ENCODE peak calls at places on chromosome 13, in nine cellular contexts. I is H1, B is cardiac muscle cell, U is neural progenitor cell, Q is body of pancreas, S is heart right ventricle, V is esophagus squamous epithelium, A is aorta, H is uterus. Y is an unnamed sample.

GRCh38 chr13:100154835-100155463 is 66.1 kb downstream of the PCCA start:
- DNase-seq in I (no peak), B (no peak), U (peak; percentile 22), Q (no peak), S (no peak), V (no peak), A (no peak), H (no peak), Y (no peak)

GRCh38 chr13:107284168-107284567 is 716.2 kb upstream of the ARGLU1 start:
- DNase-seq in I (no peak), B (no peak), U (no peak), Q (no peak), S (no peak), V (no peak), A (no peak), H (no peak), Y (no peak)

GRCh38 chr13:96925869-96926628 is 68.2 kb downstream of the OXGR1 start:
- DNase-seq in I (no peak), B (no peak), U (no peak), Q (peak; percentile 38), S (no peak), V (no peak), A (no peak), H (no peak), Y (no peak)

GRCh38 chr13:31859546-31859945 is 120.2 kb downstream of the RXFP2 start:
- DNase-seq in I (no peak), B (no peak), U (no peak), Q (peak; percentile 3), S (no peak), V (no peak), A (no peak), H (no peak), Y (no peak)

GRCh38 chr13:77397636-77398035 is 70.7 kb upstream of the MYCBP2 start:
- DNase-seq in I (no peak), B (no peak), U (no peak), Q (no peak), S (no peak), V (no peak), A (no peak), H (no peak), Y (no peak)

GRCh38 chr13:101139076-101139475 is 277.2 kb downstream of the NALCN start:
- DNase-seq in I (no peak), B (no peak), U (no peak), Q (no peak), S (no peak), V (no peak), A (no peak), H (no peak), Y (no peak)

GRCh38 chr13:98480915-98481510 is 95.9 kb downstream of the STK24 start:
- DNase-seq in I (no peak), B (peak; percentile 15), U (no peak), Q (peak; percentile 42), S (no peak), V (no peak), A (no peak), H (no peak), Y (no peak)

GRCh38 chr13:43838909-43839308 is 40.6 kb downstream of the CCDC122 start:
- DNase-seq in I (no peak), B (no peak), U (no peak), Q (no peak), S (no peak), V (no peak), A (no peak), H (no peak), Y (no peak)

GRCh38 chr13:50403311-50403710 is 388.1 kb downstream of the KCNRG start:
- DNase-seq in I (no peak), B (no peak), U (no peak), Q (peak; percentile 52), S (no peak), V (no peak), A (no peak), H (no peak), Y (no peak)

GRCh38 chr13:102724923-102725322 is 30.1 kb upstream of the METTL21C start:
- DNase-seq in I (no peak), B (peak; percentile 3), U (no peak), Q (peak; percentile 5), S (no peak), V (no peak), A (no peak), H (no peak), Y (no peak)

GRCh38 chr13:26112843-26113242 is 61.0 kb upstream of the SHISA2 start:
- DNase-seq in I (no peak), B (no peak), U (peak; percentile 18), Q (no peak), S (no peak), V (no peak), A (no peak), H (no peak), Y (no peak)

GRCh38 chr13:51370116-51370515 is 30.6 kb downstream of the SERPINE3 start:
- DNase-seq in I (no peak), B (no peak), U (no peak), Q (no peak), S (no peak), V (no peak), A (no peak), H (no peak), Y (no peak)

GRCh38 chr13:82438320-82438719 is 1444.0 kb downstream of the SLITRK1 start:
- DNase-seq in I (no peak), B (no peak), U (no peak), Q (no peak), S (no peak), V (no peak), A (no peak), H (no peak), Y (no peak)

GRCh38 chr13:112901951-112902651 is 66.9 kb upstream of the MCF2L start:
- DNase-seq in I (no peak), B (no peak), U (no peak), Q (peak; percentile 80), S (no peak), V (no peak), A (no peak), H (no peak), Y (no peak)

DNA sequence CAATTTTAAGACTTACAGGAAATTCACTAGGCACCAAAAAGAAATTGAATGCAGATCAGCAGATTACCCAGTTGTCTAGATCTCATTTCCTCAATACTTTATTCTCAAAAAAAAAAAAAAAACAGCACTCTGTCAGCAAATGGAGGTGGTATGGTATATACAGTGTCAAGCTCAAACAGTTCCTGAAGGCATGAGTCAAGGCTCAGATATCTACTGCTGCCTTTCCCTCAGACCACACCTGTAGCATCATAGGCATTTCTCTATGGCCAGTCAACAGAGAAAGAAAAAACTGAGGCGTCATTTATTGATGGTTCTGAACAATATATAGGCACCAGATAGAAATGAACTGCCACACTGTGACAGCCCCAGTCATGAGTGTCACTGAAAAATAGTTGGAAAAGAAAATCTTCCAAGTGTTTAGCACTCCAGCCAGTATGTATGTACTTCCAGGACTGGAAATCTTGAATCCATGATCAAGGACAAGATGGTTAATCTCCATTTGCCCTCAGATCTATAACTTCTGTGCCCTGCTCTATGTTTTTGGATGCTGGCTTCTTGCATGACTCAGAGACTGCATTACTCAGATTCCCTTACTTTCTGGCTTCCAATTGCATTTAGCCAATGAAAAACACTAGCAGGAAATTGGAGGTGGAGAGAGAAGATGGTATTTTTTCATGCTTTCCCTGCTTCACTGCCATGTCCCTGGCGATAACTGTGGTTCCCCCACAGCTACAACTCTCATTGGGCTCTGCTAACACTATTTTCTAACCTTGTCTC is 8.4 kb upstream of the COG3 start:
- DNase-seq in I (no peak), B (no peak), U (no peak), Q (no peak), S (no peak), V (no peak), A (no peak), H (no peak), Y (no peak)
- H3K4me1 ChIP-seq in I (no peaks in the 10 kb centered on the region), B (no peaks in the 10 kb centered on the region), U (no peaks in the 10 kb centered on the region), Q (no peaks in the 10 kb centered on the region), S (no peaks in the 10 kb centered on the region), V (no peaks in the 10 kb centered on the region), A (no peaks in the 10 kb centered on the region), H (no peaks in the 10 kb centered on the region), Y (no peaks in the 10 kb centered on the region)

GRCh38 chr13:40963927-40964326 is 55.2 kb downstream of the ELF1 start:
- DNase-seq in I (no peak), B (no peak), U (no peak), Q (no peak), S (no peak), V (no peak), A (no peak), H (no peak), Y (no peak)
- H3K4me1 ChIP-seq in I (no peaks in the 10 kb centered on the region), B (no peaks in the 10 kb centered on the region), U (no peaks in the 10 kb centered on the region), Q (peaks cover 57% of the 10 kb centered on the region), S (peaks cover 13% of the 10 kb centered on the region), V (peaks cover 46% of the 10 kb centered on the region), A (peaks cover 2% of the 10 kb centered on the region), H (no peaks in the 10 kb centered on the region), Y (peaks cover 74% of the 10 kb centered on the region)

GRCh38 chr13:29587645-29588044 is 7.8 kb downstream of the SLC7A1 start:
- DNase-seq in I (no peak), B (no peak), U (no peak), Q (no peak), S (no peak), V (no peak), A (no peak), H (peak; percentile 36), Y (no peak)
- H3K4me1 ChIP-seq in I (peaks cover 13% of the 10 kb centered on the region), B (no peaks in the 10 kb centered on the region), U (peaks cover 10% of the 10 kb centered on the region), Q (peaks cover 42% of the 10 kb centered on the region), S (no peaks in the 10 kb centered on the region), V (peaks cover 34% of the 10 kb centered on the region), A (no peaks in the 10 kb centered on the region), H (no peaks in the 10 kb centered on the region), Y (peaks cover 22% of the 10 kb centered on the region)

GRCh38 chr13:40580566-40581276 is 85.7 kb downstream of the FOXO1 start:
- DNase-seq in I (no peak), B (no peak), U (no peak), Q (peak; percentile 41), S (no peak), V (no peak), A (no peak), H (no peak), Y (no peak)

GRCh38 chr13:40581277-40581579 is 85.2 kb downstream of the FOXO1 start:
- DNase-seq in I (no peak), B (no peak), U (no peak), Q (no peak), S (no peak), V (no peak), A (no peak), H (no peak), Y (no peak)

GRCh38 chr13:40579535-40579934 is 86.9 kb downstream of the FOXO1 start:
- DNase-seq in I (no peak), B (no peak), U (no peak), Q (no peak), S (no peak), V (no peak), A (no peak), H (no peak), Y (no peak)

GRCh38 chr13:40583738-40584137 is 82.7 kb downstream of the FOXO1 start:
- DNase-seq in I (no peak), B (no peak), U (no peak), Q (no peak), S (no peak), V (no peak), A (no peak), H (no peak), Y (no peak)

DNA sequence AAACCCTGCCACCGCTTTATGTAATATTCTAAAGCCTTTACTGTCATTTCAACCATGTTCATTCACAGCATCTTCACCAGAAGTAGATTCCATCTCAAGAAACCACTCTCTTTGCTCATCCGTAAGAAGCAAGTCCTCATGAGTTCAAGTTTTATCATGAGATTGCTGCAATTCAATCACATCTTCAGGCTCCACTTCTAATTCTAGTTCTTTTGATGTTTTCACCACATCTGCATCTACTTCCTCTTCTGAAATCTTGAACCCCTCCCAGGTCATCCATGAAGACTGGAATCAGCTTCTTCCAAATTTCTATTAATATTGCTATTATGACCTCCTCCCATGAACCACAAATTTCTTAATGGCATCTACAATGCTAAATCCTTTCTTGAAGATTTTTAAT is 83.9 kb downstream of the FOXO1 start:
- DNase-seq in I (no peak), B (no peak), U (no peak), Q (no peak), S (no peak), V (no peak), A (no peak), H (no peak), Y (no peak)
- H3K4me1 ChIP-seq in I (peaks cover 40% of the 10 kb centered on the region), B (peaks cover 10% of the 10 kb centered on the region), U (peaks cover 11% of the 10 kb centered on the region), Q (peaks cover 72% of the 10 kb centered on the region), S (peaks cover 45% of the 10 kb centered on the region), V (peaks cover 23% of the 10 kb centered on the region), A (peaks cover 9% of the 10 kb centered on the region), H (no peaks in the 10 kb centered on the region), Y (peaks cover 54% of the 10 kb centered on the region)

Y was measured in vagina.